ENCODE peak calls at places on chromosomes 7 and 10, in five cellular contexts. P, C, J, E and O are unnamed samples.

GRCh38 chr10:64115913-64116643 is 594.9 kb downstream of the REEP3 start:
- DNase-seq in P (no peak), C (no peak), J (peak; percentile 4), E (no peak), O (peak; percentile 57)

GRCh38 chr10:129853236-129853946 is 110.7 kb downstream of the EBF3 start:
- DNase-seq in P (no peak), C (peak; percentile 1), J (peak; percentile 7), E (no peak), O (no peak)

GRCh38 chr10:54063514-54063913 is 737.5 kb downstream of the PCDH15 start:
- DNase-seq in P (no peak), C (no peak), J (no peak), E (no peak), O (no peak)

GRCh38 chr10:29089094-29089493 is 199.8 kb upstream of the LYZL1 start:
- DNase-seq in P (no peak), C (no peak), J (no peak), E (no peak), O (no peak)

GRCh38 chr10:133378251-133379096 is 588 bp upstream of the PAOX start:
- DNase-seq in P (peak; percentile 68), C (peak; percentile 32), J (peak; percentile 61), E (peak; percentile 82), O (peak; percentile 47)

GRCh38 chr7:68730194-68730593 is 868.1 kb upstream of the AUTS2 start:
- DNase-seq in P (no peak), C (no peak), J (no peak), E (no peak), O (no peak)

GRCh38 chr10:87700031-87700796 is 40.5 kb downstream of the PAPSS2 start:
- DNase-seq in P (no peak), C (peak; percentile 74), J (no peak), E (no peak), O (no peak)

GRCh38 chr7:66100408-66101050 is 14.1 kb upstream of the CRCP start:
- DNase-seq in P (no peak), C (no peak), J (no peak), E (no peak), O (no peak)

GRCh38 chr7:155713382-155713781 is 68.9 kb downstream of the RBM33 start:
- DNase-seq in P (no peak), C (no peak), J (no peak), E (no peak), O (no peak)

GRCh38 chr10:90378524-90379076 is 479.2 kb downstream of the HTR7 start:
- DNase-seq in P (no peak), C (peak; percentile 87), J (no peak), E (no peak), O (no peak)

GRCh38 chr7:116234517-116235200 is 24.3 kb downstream of the TES start:
- DNase-seq in P (no peak), C (no peak), J (no peak), E (no peak), O (no peak)

GRCh38 chr7:35286986-35287385 is 33.1 kb upstream of the TBX20 start:
- DNase-seq in P (no peak), C (no peak), J (no peak), E (no peak), O (no peak)
- H2BK15ac ChIP-seq in P (no peak overlapping the region), C (no peak overlapping the region), J (no peak overlapping the region), E (no peak overlapping the region), O (no peak overlapping the region)

DNA sequence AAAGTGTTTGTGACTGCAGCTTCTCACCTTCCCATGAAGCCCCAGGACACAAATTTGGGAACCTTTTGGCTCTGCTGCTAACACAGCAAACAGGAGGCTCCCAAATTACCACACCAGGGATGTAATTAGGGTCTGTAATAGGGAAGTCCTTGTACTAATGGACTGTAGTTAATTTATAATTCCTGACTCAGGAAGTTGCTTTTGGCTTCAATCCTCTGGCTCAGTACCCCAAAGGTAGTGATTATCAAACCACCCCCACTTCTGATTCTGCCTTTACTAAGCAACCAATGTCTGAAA is 3.8 kb upstream of the MALSU1 start:
- DNase-seq in P (no peak), C (no peak), J (no peak), E (no peak), O (no peak)
- H3K14ac ChIP-seq in P (no peak overlapping the region), C (no peak overlapping the region), J (no peak overlapping the region), E (no peak overlapping the region), O (no peak overlapping the region)

DNA sequence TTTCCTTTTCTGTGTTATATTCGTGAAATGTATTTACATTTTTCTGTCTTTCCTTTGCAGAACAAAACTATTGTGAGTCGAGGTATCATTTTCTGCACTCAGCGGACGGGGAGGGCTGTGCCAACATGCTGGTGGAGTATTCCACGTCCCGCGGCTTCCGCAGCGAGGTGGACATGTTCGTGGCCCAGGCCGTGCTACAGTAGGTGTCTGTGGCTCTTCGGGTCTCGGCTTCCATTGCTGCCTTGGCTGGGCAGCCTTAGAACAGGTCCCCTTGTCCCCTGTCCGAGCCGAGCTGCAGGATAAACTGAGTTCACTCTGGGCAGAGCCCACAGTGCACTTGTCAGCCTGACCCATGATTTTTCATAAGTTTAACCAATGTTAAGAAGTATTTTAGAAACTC is 14.5 kb downstream of the GET4 start:
- DNase-seq in P (no peak), C (no peak), J (no peak), E (no peak), O (no peak)
- H2BK15ac ChIP-seq in P (no peak overlapping the region), C (no peak overlapping the region), J (no peak overlapping the region), E (no peak overlapping the region), O (no peak overlapping the region)

GRCh38 chr7:973312-973711 is 2.0 kb downstream of the COX19 start:
- DNase-seq in P (no peak), C (no peak), J (no peak), E (no peak), O (no peak)

GRCh38 chr7:972670-973309 is 2.6 kb downstream of the COX19 start:
- DNase-seq in P (no peak), C (no peak), J (no peak), E (no peak), O (no peak)

GRCh38 chr7:970744-971143 is 4.6 kb downstream of the COX19 start:
- DNase-seq in P (no peak), C (no peak), J (no peak), E (no peak), O (no peak)

GRCh38 chr7:974172-974571 is 1.2 kb downstream of the COX19 start:
- DNase-seq in P (no peak), C (no peak), J (peak; percentile 55), E (no peak), O (no peak)

GRCh38 chr7:972110-972509 is 3.2 kb downstream of the COX19 start:
- DNase-seq in P (no peak), C (no peak), J (no peak), E (no peak), O (no peak)
- H3K14ac ChIP-seq in P (no peak overlapping the region), C (no peak overlapping the region), J (no peak overlapping the region), E (no peak overlapping the region), O (no peak overlapping the region)

DNA sequence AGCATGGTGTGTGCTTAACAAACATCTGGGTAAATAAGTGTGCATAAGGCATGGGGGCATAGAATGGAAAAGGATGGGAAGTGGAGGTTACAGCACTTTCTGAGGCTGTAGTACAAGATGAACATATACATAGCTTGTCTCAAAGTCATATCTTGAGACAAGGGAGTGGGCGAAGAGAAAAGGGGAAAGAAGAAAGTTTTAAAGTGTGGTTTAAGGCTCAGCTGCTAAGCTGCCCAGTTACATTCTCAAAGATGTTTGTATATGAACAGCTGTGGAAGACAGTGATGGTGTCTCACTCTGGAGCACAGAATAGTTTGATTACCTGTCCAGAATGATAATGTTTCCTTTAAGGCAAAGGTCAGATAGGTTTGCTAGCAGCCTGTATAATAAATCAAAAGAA is 61.9 kb upstream of the LANCL2 start:
- DNase-seq in P (no peak), C (no peak), J (no peak), E (no peak), O (no peak)
- H2BK15ac ChIP-seq in P (no peak overlapping the region), C (no peak overlapping the region), J (no peak overlapping the region), E (no peak overlapping the region), O (no peak overlapping the region)

GRCh38 chr7:149604521-149604920 is 106.9 kb upstream of the ZNF746 start:
- DNase-seq in P (no peak), C (peak; percentile 3), J (no peak), E (no peak), O (no peak)
- H3K14ac ChIP-seq in P (no peak overlapping the region), C (no peak overlapping the region), J (no peak overlapping the region), E (no peak overlapping the region), O (no peak overlapping the region)

DNA sequence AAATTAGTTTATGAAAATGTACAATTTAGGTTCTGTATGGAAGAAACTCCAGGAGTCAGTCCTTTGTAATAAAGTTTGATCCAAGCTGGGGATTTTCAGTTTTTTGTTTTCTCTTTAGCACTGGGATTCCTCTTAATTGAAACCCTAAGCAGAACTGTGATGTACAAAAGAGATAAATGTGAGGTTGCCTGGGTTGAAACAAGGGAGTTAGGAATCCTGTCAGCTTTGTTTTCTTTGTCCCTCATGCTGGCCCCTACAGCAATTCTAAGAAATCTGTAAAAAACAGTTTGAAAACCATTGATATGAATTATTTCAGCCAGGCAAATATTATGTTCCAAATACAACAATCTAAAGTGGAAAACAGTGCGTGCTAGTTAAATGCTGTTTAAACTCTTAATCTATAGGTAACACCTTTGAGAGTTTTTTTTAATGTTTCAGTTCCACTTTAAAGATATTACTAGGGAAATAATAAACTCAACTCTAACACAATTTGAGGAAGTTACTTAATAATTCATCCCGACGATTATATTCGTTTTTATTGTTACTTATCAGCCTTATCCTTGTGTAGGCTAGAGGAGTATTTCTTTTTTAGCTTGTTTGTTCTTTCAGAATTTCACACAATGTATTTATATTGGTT is 65.3 kb downstream of the SGCE start:
- DNase-seq in P (no peak), C (no peak), J (no peak), E (no peak), O (no peak)
- H2BK15ac ChIP-seq in P (no peak overlapping the region), C (no peak overlapping the region), J (no peak overlapping the region), E (no peak overlapping the region), O (no peak overlapping the region)

GRCh38 chr10:3909339-3909738 is 124.3 kb upstream of the KLF6 start:
- DNase-seq in P (no peak), C (no peak), J (no peak), E (no peak), O (no peak)
- H3K14ac ChIP-seq in P (no peak overlapping the region), C (no peak overlapping the region), J (peak overlapping the region; percentile 73), E (no peak overlapping the region), O (no peak overlapping the region)